ENCODE peak calls at places on chromosomes 6 and 20, in seven cellular contexts. X, Z, A, Y, N, U and W are unnamed samples.

GRCh38 chr6:107600111-107600510 is 110.2 kb downstream of the SOBP start:
- DNase-seq in X (no peak), Z (no peak), A (no peak), Y (no peak), N (no peak), U (no peak), W (no peak)

GRCh38 chr6:105459884-105460283 is 57.0 kb upstream of the PREP start:
- DNase-seq in X (peak; percentile 53), Z (no peak), A (peak; percentile 35), Y (no peak), N (no peak), U (no peak), W (no peak)

GRCh38 chr6:87494761-87495422 is 22.1 kb downstream of the SLC35A1 start:
- DNase-seq in X (no peak), Z (peak; percentile 75), A (no peak), Y (no peak), N (no peak), U (no peak), W (no peak)

GRCh38 chr20:21618697-21619421 is 86.6 kb upstream of the PAX1 start:
- DNase-seq in X (no peak), Z (peak; percentile 24), A (no peak), Y (no peak), N (no peak), U (no peak), W (no peak)

GRCh38 chr6:112983741-112984221 is 636.7 kb downstream of the RFPL4B start:
- DNase-seq in X (no peak), Z (no peak), A (peak; percentile 31), Y (no peak), N (no peak), U (no peak), W (no peak)

GRCh38 chr6:30683980-30684338 is 2.5 kb downstream of the PPP1R18 start:
- DNase-seq in X (no peak), Z (no peak), A (no peak), Y (no peak), N (no peak), U (no peak), W (no peak)

GRCh38 chr20:5654557-5654956 is 95.6 kb upstream of the SHLD1 start:
- DNase-seq in X (peak; percentile 91), Z (no peak), A (peak; percentile 97), Y (peak; percentile 92), N (no peak), U (no peak), W (no peak)

GRCh38 chr6:108164815-108165706 is 761 bp upstream of the NR2E1 start:
- DNase-seq in X (no peak), Z (no peak), A (no peak), Y (no peak), N (no peak), U (no peak), W (no peak)

GRCh38 chr20:62239278-62239879 is 1.1 kb downstream of the OSBPL2 start:
- DNase-seq in X (no peak), Z (no peak), A (no peak), Y (no peak), N (no peak), U (no peak), W (no peak)

GRCh38 chr6:28812778-28813569 is 110.8 kb downstream of the TRIM27 start:
- DNase-seq in X (no peak), Z (no peak), A (no peak), Y (no peak), N (no peak), U (no peak), W (no peak)

GRCh38 chr20:45358282-45359068 is 4.5 kb upstream of the SYS1 start:
- DNase-seq in X (peak; percentile 71), Z (no peak), A (peak; percentile 73), Y (no peak), N (peak; percentile 78), U (peak; percentile 82), W (no peak)

GRCh38 chr6:116410945-116411623 is 40.3 kb downstream of the DSE start:
- DNase-seq in X (peak; percentile 44), Z (no peak), A (peak; percentile 74), Y (no peak), N (no peak), U (peak; percentile 33), W (no peak)

GRCh38 chr6:158536084-158536890 is 23.6 kb upstream of the TMEM181 start:
- DNase-seq in X (peak; percentile 52), Z (peak; percentile 54), A (peak; percentile 65), Y (no peak), N (peak; percentile 81), U (peak; percentile 66), W (no peak)

GRCh38 chr6:145532361-145532760 is 203.0 kb downstream of the EPM2A start:
- DNase-seq in X (no peak), Z (no peak), A (no peak), Y (no peak), N (no peak), U (no peak), W (no peak)

GRCh38 chr20:51335329-51335841 is 207.1 kb downstream of the NFATC2 start:
- DNase-seq in X (peak; percentile 100), Z (no peak), A (peak; percentile 100), Y (peak; percentile 41), N (no peak), U (no peak), W (peak; percentile 60)

GRCh38 chr20:22106308-22106938 is 401.0 kb downstream of the PAX1 start:
- DNase-seq in X (peak; percentile 4), Z (peak; percentile 18), A (no peak), Y (peak; percentile 12), N (no peak), U (no peak), W (no peak)

GRCh38 chr20:21174425-21175239 is 48.8 kb downstream of the KIZ start:
- DNase-seq in X (no peak), Z (no peak), A (no peak), Y (no peak), N (no peak), U (no peak), W (no peak)

GRCh38 chr6:72954736-72955135 is 270.6 kb downstream of the KHDC1L start:
- DNase-seq in X (no peak), Z (no peak), A (no peak), Y (no peak), N (no peak), U (no peak), W (no peak)

GRCh38 chr6:163861627-163862026 is 447.1 kb downstream of the QKI start:
- DNase-seq in X (no peak), Z (no peak), A (no peak), Y (no peak), N (no peak), U (no peak), W (no peak)

GRCh38 chr6:26577720-26578072 is 19.1 kb upstream of the ABT1 start:
- DNase-seq in X (no peak), Z (no peak), A (no peak), Y (no peak), N (no peak), U (no peak), W (no peak)

GRCh38 chr6:26578279-26578678 is 18.5 kb upstream of the ABT1 start:
- DNase-seq in X (no peak), Z (no peak), A (no peak), Y (no peak), N (no peak), U (no peak), W (no peak)

GRCh38 chr6:26576929-26577719 is 19.6 kb upstream of the ABT1 start:
- DNase-seq in X (peak; percentile 89), Z (no peak), A (peak; percentile 88), Y (peak; percentile 96), N (no peak), U (no peak), W (peak; percentile 79)

GRCh38 chr6:26576407-26576843 is 20.3 kb upstream of the ABT1 start:
- DNase-seq in X (no peak), Z (no peak), A (no peak), Y (no peak), N (no peak), U (no peak), W (no peak)

DNA sequence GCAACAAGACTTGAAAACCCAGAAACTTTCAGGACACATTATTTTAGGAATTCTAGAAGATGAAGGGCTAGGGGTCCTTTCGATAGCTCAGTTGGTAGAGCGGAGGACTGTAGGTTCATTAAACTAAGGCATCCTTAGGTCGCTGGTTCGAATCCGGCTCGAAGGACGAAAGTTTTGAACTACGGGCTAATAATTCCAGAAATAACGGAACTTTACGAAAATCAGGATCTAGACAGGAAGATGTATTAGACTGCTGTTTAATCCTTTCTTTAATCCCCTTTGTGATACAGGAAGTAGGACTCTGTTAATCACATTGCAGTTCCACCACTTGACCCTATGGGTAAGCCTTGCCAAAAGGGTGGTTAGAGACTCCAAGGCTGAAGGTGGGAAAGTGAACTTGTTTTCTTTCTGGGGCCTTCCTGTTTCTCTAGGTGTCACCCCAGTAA is 21.2 kb upstream of the ABT1 start:
- DNase-seq in X (peak; percentile 74), Z (no peak), A (peak; percentile 28), Y (peak; percentile 91), N (no peak), U (no peak), W (no peak)
- H3K4me3 ChIP-seq in X (no peak overlapping the region), Z (no peak overlapping the region), A (no peak overlapping the region), Y (peak overlapping the region; percentile 55), N (no peak overlapping the region), U (no peak overlapping the region), W (no peak overlapping the region)

GRCh38 chr6:160088774-160089533 is 32.7 kb upstream of the SLC22A1 start:
- DNase-seq in X (no peak), Z (no peak), A (no peak), Y (no peak), N (no peak), U (no peak), W (no peak)
- H3K4me3 ChIP-seq in X (no peak overlapping the region), Z (no peak overlapping the region), A (no peak overlapping the region), Y (no peak overlapping the region), N (no peak overlapping the region), U (no peak overlapping the region), W (no peak overlapping the region)

DNA sequence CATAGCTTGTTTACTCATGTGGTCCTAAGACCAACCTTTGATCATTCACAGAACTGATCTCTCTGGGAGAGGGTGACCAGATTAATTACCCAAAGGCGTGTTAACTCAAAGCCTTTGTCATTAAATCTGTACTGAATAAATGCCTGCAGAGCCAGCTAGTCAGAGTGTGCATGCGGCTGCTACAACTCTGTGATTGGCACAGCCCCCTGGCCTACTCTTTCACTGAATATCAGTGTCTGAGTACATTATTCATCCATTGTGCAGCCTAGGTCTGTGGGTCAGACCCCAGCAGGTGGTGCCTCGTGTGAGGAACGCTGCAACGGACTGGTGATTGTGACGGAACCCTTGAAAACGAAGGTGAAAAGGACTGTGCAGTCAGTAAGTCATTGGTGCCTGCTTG is 663.6 kb downstream of the PHF3 start:
- DNase-seq in X (no peak), Z (no peak), A (no peak), Y (no peak), N (no peak), U (no peak), W (no peak)
- H3K4me3 ChIP-seq in X (no peak overlapping the region), Z (no peak overlapping the region), A (no peak overlapping the region), Y (no peak overlapping the region), N (no peak overlapping the region), U (no peak overlapping the region), W (no peak overlapping the region)

DNA sequence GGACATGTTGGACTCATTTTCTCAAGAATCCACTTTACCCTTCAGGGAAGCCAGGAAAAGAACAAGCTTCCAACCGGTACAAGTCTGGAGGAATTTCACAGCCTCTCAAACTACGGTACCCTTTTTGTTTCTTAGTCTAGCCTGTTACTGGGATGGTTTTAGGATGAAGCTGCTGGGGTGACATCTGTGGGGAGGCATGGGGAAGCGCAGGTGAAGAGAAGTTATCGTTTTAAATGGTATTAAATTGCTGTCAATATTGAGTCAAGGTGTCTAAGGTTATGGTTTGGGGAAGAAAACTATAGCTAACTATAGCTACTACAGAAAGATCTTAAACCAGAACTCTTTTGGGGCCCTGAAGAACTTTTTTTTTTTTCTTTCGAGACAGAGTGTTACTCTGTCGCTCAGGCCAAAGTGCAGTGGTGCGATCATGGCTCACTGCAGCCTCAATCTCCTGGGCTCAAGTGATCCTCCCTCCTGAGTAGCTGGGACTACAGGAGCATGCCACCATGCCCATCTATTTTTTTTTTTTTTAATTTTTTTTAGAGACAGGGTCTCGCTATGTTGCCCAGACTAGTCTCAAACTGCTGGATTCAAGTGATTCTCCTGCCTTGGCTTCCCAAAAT is 128.7 kb downstream of the RIN2 start:
- DNase-seq in X (no peak), Z (no peak), A (peak; percentile 56), Y (no peak), N (no peak), U (no peak), W (no peak)
- H3K4me3 ChIP-seq in X (no peak overlapping the region), Z (no peak overlapping the region), A (peak overlapping the region; percentile 57), Y (peak overlapping the region; percentile 45), N (peak overlapping the region; percentile 32), U (peak overlapping the region; percentile 55), W (no peak overlapping the region)